ENCODE peak calls at places on chromosomes 12 and 14, in ten cellular contexts. I is HL-60; M is CD8-positive, alpha-beta T cell; E is astrocyte of the cerebellum; R is aorta; O is body of pancreas; B is esophagus muscularis mucosa; Z is cardiac muscle cell; K is CD4-positive, alpha-beta memory T cell; H is psoas muscle. N is an unnamed sample.

GRCh38 chr14:59407246-59407615 is 57.9 kb downstream of the GPR135 start:
- DNase-seq in I (no peak), M (no peak), E (peak; percentile 65), R (no peak), O (no peak), B (no peak), Z (peak; percentile 95), K (no peak), H (no peak), N (no peak)

GRCh38 chr12:97575792-97576191 is 113.2 kb downstream of the RMST start:
- DNase-seq in I (no peak), M (no peak), E (no peak), R (no peak), O (no peak), B (no peak), Z (no peak), K (no peak), H (no peak), N (no peak)

GRCh38 chr14:45362505-45362904 is 109.5 kb upstream of the MIS18BP1 start:
- DNase-seq in I (no peak), M (no peak), E (no peak), R (no peak), O (no peak), B (no peak), Z (no peak), K (no peak), H (no peak), N (no peak)

GRCh38 chr14:87443787-87444186 is 549.2 kb downstream of the GALC start:
- DNase-seq in I (no peak), M (no peak), E (no peak), R (no peak), O (no peak), B (no peak), Z (no peak), K (no peak), H (no peak), N (no peak)

GRCh38 chr14:74858022-74858421 is 17.9 kb downstream of the PROX2 start:
- DNase-seq in I (no peak), M (no peak), E (no peak), R (no peak), O (no peak), B (no peak), Z (no peak), K (no peak), H (no peak), N (no peak)

GRCh38 chr14:100221419-100222218 is 17.3 kb upstream of the YY1 start:
- DNase-seq in I (peak; percentile 76), M (peak; percentile 81), E (peak; percentile 22), R (no peak), O (peak; percentile 53), B (no peak), Z (peak; percentile 61), K (peak; percentile 70), H (no peak), N (peak; percentile 79)

GRCh38 chr14:24694680-24695079 is 60.7 kb upstream of the GZMB start:
- DNase-seq in I (no peak), M (no peak), E (no peak), R (no peak), O (no peak), B (no peak), Z (no peak), K (no peak), H (no peak), N (no peak)

GRCh38 chr12:127241056-127241830 is 1025.7 kb upstream of the TMEM132C start:
- DNase-seq in I (no peak), M (no peak), E (no peak), R (no peak), O (no peak), B (no peak), Z (peak; percentile 8), K (no peak), H (peak; percentile 45), N (no peak)

GRCh38 chr12:107564946-107565345 is 120.7 kb upstream of the PWP1 start:
- DNase-seq in I (no peak), M (no peak), E (no peak), R (no peak), O (no peak), B (no peak), Z (no peak), K (no peak), H (no peak), N (no peak)

GRCh38 chr12:102562836-102563425 is 82.6 kb upstream of the IGF1 start:
- DNase-seq in I (no peak), M (no peak), E (no peak), R (no peak), O (no peak), B (no peak), Z (no peak), K (no peak), H (no peak), N (no peak)

GRCh38 chr12:32293808-32294419 is 105.4 kb upstream of the FGD4 start:
- DNase-seq in I (no peak), M (no peak), E (no peak), R (no peak), O (no peak), B (no peak), Z (no peak), K (no peak), H (no peak), N (no peak)

GRCh38 chr12:106112094-106112822 is 26.5 kb downstream of the NUAK1 start:
- DNase-seq in I (no peak), M (no peak), E (no peak), R (peak; percentile 81), O (no peak), B (no peak), Z (peak; percentile 52), K (no peak), H (peak; percentile 39), N (no peak)
- H3K4me3 ChIP-seq in I (no peak overlapping the region), M (no peak overlapping the region), E (no peak overlapping the region), R (no peak overlapping the region), O (no peak overlapping the region), B (no peak overlapping the region), Z (no peak overlapping the region), K (no peak overlapping the region), H (no peak overlapping the region), N (no peak overlapping the region)

GRCh38 chr12:60398547-60398946 is 802.7 kb downstream of the SLC16A7 start:
- DNase-seq in I (no peak), M (no peak), E (no peak), R (no peak), O (no peak), B (no peak), Z (no peak), K (no peak), H (no peak), N (no peak)
- H3K4me3 ChIP-seq in I (no peak overlapping the region), M (no peak overlapping the region), E (no peak overlapping the region), R (no peak overlapping the region), O (no peak overlapping the region), B (no peak overlapping the region), Z (no peak overlapping the region), K (no peak overlapping the region), H (no peak overlapping the region), N (no peak overlapping the region)

GRCh38 chr14:93369393-93370266 is 22.6 kb downstream of the COX8C start:
- DNase-seq in I (peak; percentile 71), M (no peak), E (no peak), R (no peak), O (no peak), B (no peak), Z (no peak), K (no peak), H (no peak), N (no peak)
- H3K4me3 ChIP-seq in I (no peak overlapping the region), M (no peak overlapping the region), E (no peak overlapping the region), R (no peak overlapping the region), O (no peak overlapping the region), B (no peak overlapping the region), Z (no peak overlapping the region), K (no peak overlapping the region), H (no peak overlapping the region), N (no peak overlapping the region)

DNA sequence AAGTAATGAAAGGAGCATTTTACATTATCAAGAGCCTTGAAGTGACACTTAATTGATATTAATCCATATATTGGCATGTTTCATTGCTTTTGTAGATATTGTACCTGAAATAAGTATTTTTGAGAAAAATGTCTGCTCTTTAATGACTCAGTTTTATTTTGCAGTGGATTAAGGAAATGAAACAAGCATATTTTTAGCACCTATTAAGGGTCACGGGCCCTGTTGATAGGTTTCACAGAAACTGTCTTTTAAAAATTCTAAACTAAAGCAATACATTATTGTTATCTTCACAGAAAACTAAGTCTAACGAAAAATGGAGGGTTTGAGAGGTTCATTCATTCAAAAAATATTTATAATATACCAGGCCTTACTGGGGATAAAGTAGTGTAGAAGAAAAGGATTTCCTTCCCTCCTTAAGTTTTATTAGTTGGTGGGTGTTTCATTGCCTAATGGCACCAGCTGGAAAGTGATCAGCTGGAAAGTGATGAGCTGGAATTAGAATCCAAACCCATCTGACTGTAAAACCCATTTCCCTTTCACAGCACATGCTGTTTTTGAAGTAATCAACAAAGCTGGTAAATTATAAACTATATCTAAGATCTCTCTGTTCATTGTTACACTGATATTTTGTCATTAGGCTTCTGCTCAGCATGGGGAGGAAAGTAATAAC is 54.2 kb downstream of the PTPRQ start:
- DNase-seq in I (no peak), M (no peak), E (no peak), R (no peak), O (no peak), B (no peak), Z (no peak), K (no peak), H (no peak), N (no peak)
- H3K4me3 ChIP-seq in I (no peak overlapping the region), M (no peak overlapping the region), E (no peak overlapping the region), R (no peak overlapping the region), O (no peak overlapping the region), B (no peak overlapping the region), Z (no peak overlapping the region), K (no peak overlapping the region), H (no peak overlapping the region), N (no peak overlapping the region)

GRCh38 chr14:64682173-64682710 is 22.0 kb upstream of the PLEKHG3 start:
- DNase-seq in I (no peak), M (no peak), E (no peak), R (peak; percentile 94), O (peak; percentile 67), B (no peak), Z (peak; percentile 89), K (no peak), H (peak; percentile 56), N (peak; percentile 76)
- H3K4me3 ChIP-seq in I (no peak overlapping the region), M (no peak overlapping the region), E (no peak overlapping the region), R (no peak overlapping the region), O (no peak overlapping the region), B (no peak overlapping the region), Z (no peak overlapping the region), K (no peak overlapping the region), H (no peak overlapping the region), N (no peak overlapping the region)

DNA sequence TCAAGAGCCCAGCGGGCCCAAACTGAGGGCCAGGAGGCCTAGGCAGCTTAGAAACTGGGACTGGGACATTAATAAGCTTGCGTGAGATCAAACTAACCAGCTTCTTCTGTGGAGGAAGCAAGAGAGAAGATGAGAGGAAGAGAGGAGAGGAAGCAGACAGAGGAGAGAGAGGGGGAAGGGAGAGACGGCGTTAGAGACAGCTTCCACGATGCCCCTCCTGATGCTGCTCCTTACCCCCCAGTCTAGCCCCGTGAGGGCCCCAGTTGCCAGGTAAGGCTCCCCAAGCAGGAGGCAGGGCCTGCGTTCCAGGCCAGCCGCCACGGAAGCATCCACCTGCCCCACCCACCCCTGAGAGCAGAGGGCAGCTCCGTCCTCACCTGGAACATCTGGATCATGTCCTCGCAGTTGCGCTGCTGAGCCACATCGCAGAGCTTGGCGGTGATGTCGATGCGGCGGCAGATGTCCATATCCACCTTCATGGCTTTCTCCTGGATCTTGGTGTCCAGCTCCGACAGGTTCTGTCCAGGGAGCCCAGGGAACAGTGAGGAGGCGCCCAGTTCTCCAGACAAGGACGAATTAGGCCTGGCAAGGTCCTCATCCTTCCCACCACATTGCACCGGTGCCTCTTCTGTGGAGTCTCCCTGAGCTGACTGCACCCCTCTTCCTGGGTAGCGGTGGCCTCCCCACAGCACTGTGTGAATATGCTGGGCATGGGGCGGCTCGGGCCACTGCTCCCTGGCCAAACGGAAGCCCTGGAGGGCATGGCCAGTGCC is 6.3 kb downstream of the IFFO1 start:
- DNase-seq in I (peak; percentile 53), M (no peak), E (no peak), R (no peak), O (no peak), B (no peak), Z (no peak), K (no peak), H (peak; percentile 6), N (no peak)
- H3K4me3 ChIP-seq in I (peak overlapping the region; percentile 53), M (no peak overlapping the region), E (no peak overlapping the region), R (no peak overlapping the region), O (no peak overlapping the region), B (no peak overlapping the region), Z (no peak overlapping the region), K (no peak overlapping the region), H (peak overlapping the region; percentile 95), N (peak overlapping the region; percentile 14)

N was measured in upper lobe of right lung.